ENCODE peak calls at places on chromosomes 13 and 19, in nine cellular contexts. K is neural progenitor cell, J is PC-3, B is hepatocyte, V is HCT116, F is GM23338, M is SK-N-SH, C is OCI-LY7, A is MM.1S. T is an unnamed sample.

GRCh38 chr13:77740931-77741586 is 43.6 kb downstream of the SLAIN1 start:
- DNase-seq in K (no peak), J (no peak), B (no peak), V (no peak), F (no peak), M (no peak), C (no peak), A (no peak), T (no peak)

GRCh38 chr19:33727331-33728028 is 69.2 kb upstream of the KCTD15 start:
- DNase-seq in K (no peak), J (no peak), B (no peak), V (no peak), F (no peak), M (no peak), C (no peak), A (no peak), T (no peak)

GRCh38 chr19:32343550-32344262 is 1.7 kb upstream of the ZNF507 start:
- DNase-seq in K (no peak), J (peak; percentile 84), B (no peak), V (no peak), F (no peak), M (no peak), C (no peak), A (no peak), T (no peak)

GRCh38 chr19:38917921-38918491 is 6.0 kb upstream of the CCER2 start:
- DNase-seq in K (peak; percentile 26), J (peak; percentile 5), B (peak; percentile 43), V (no peak), F (peak; percentile 36), M (peak; percentile 65), C (no peak), A (no peak), T (peak; percentile 30)

GRCh38 chr13:67230774-67231480 is 791 bp upstream of the PCDH9 start:
- DNase-seq in K (peak; percentile 81), J (peak; percentile 35), B (peak; percentile 82), V (no peak), F (peak; percentile 72), M (peak; percentile 69), C (peak; percentile 42), A (peak; percentile 27), T (peak; percentile 72)

GRCh38 chr13:43153436-43154082 is 130.2 kb downstream of the DNAJC15 start:
- DNase-seq in K (no peak), J (peak; percentile 88), B (peak; percentile 35), V (no peak), F (no peak), M (no peak), C (no peak), A (no peak), T (peak; percentile 33)

GRCh38 chr19:46614114-46614701 is 10.7 kb downstream of the PTGIR start:
- DNase-seq in K (peak; percentile 86), J (peak; percentile 81), B (peak; percentile 90), V (peak; percentile 63), F (peak; percentile 90), M (peak; percentile 91), C (peak; percentile 84), A (peak; percentile 61), T (peak; percentile 84)

GRCh38 chr13:32031815-32032345 is 306 bp downstream of the FRY start:
- DNase-seq in K (no peak), J (no peak), B (no peak), V (no peak), F (peak; percentile 33), M (peak; percentile 24), C (no peak), A (no peak), T (no peak)

GRCh38 chr13:41520016-41520698 is 62.8 kb downstream of the RGCC start:
- DNase-seq in K (no peak), J (no peak), B (no peak), V (no peak), F (no peak), M (no peak), C (no peak), A (no peak), T (peak; percentile 40)

GRCh38 chr19:5150902-5151741 is 182.2 kb downstream of the KDM4B start:
- DNase-seq in K (no peak), J (no peak), B (no peak), V (no peak), F (peak; percentile 60), M (peak; percentile 32), C (no peak), A (no peak), T (no peak)

GRCh38 chr19:17754634-17755532 is 3.6 kb downstream of the FCHO1 start:
- DNase-seq in K (no peak), J (no peak), B (no peak), V (no peak), F (no peak), M (no peak), C (peak; percentile 89), A (no peak), T (no peak)

GRCh38 chr19:17751912-17752273 is 616 bp downstream of the FCHO1 start:
- DNase-seq in K (no peak), J (no peak), B (no peak), V (no peak), F (no peak), M (no peak), C (no peak), A (no peak), T (no peak)

GRCh38 chr19:17751103-17751911 is at the start of gene FCHO1:
- DNase-seq in K (no peak), J (no peak), B (no peak), V (no peak), F (no peak), M (no peak), C (peak; percentile 95), A (peak; percentile 44), T (no peak)

GRCh38 chr19:17753976-17754375 is 2.7 kb downstream of the FCHO1 start:
- DNase-seq in K (peak; percentile 57), J (no peak), B (no peak), V (no peak), F (no peak), M (no peak), C (peak; percentile 38), A (no peak), T (no peak)

GRCh38 chr19:17752865-17753639 is 1.8 kb downstream of the FCHO1 start:
- DNase-seq in K (no peak), J (no peak), B (no peak), V (no peak), F (no peak), M (no peak), C (peak; percentile 45), A (no peak), T (no peak)
- H3K4me3 ChIP-seq in K (no peak overlapping the region), J (no peak overlapping the region), B (no peak overlapping the region), V (no peak overlapping the region), F (no peak overlapping the region), M (no peak overlapping the region), C (peak overlapping the region; percentile 74), A (no peak overlapping the region), T (no peak overlapping the region)

GRCh38 chr19:48393196-48393558 is 291 bp upstream of the GRIN2D start:
- DNase-seq in K (no peak), J (no peak), B (no peak), V (no peak), F (peak; percentile 42), M (no peak), C (no peak), A (no peak), T (no peak)
- H3K4me2 ChIP-seq in K (peak overlapping the region; percentile 86), J (peak overlapping the region; percentile 92), B (peak overlapping the region; percentile 95), V (peak overlapping the region; percentile 87), F (peak overlapping the region; percentile 95), M (peak overlapping the region; percentile 93), C (no peak overlapping the region), A (no peak overlapping the region), T (peak overlapping the region; percentile 76)

GRCh38 chr19:35977446-35978222 is 17.4 kb upstream of the SDHAF1 start:
- DNase-seq in K (peak; percentile 79), J (no peak), B (no peak), V (peak; percentile 45), F (peak; percentile 95), M (peak; percentile 59), C (peak; percentile 73), A (no peak), T (peak; percentile 6)
- TF ChIP-seq EZH2phosphoT487 in K (no peak), J (no peak), B (no peak), V (no peak), F (no peak), M (no peak), C (no peak), A (no peak), T (no peak)

DNA sequence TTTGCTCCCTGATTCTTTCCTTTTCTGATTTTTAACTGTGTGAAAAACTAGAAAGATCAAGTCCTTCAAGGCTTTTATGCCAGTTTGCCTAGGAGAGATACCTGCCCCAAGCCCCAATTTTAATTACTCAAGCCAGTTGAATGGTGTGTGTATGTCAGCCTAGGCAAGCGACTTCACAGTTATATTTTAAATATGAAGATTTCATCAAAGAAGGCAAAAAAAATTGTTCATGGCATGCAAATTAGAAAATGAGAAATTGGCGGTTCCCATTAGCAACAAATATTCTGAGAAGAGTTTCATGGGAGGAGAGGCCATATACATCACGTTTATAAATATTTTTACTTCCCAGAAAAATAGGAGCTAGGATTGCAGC is 167.6 kb downstream of the SLC7A1 start:
- DNase-seq in K (no peak), J (no peak), B (no peak), V (no peak), F (no peak), M (no peak), C (no peak), A (no peak), T (no peak)
- H3K4me3 ChIP-seq in K (peak overlapping the region; percentile 53), J (no peak overlapping the region), B (peak overlapping the region; percentile 4), V (peak overlapping the region; percentile 20), F (peak overlapping the region; percentile 66), M (peak overlapping the region; percentile 58), C (peak overlapping the region; percentile 54), A (no peak overlapping the region), T (peak overlapping the region; percentile 75)

GRCh38 chr19:18433039-18433691 is 4.8 kb downstream of the ISYNA1 start:
- DNase-seq in K (peak; percentile 50), J (no peak), B (no peak), V (no peak), F (peak; percentile 70), M (peak; percentile 75), C (peak; percentile 38), A (no peak), T (peak; percentile 20)
- H3K4me2 ChIP-seq in K (peak overlapping the region; percentile 79), J (peak overlapping the region; percentile 59), B (peak overlapping the region; percentile 96), V (no peak overlapping the region), F (peak overlapping the region; percentile 86), M (no peak overlapping the region), C (peak overlapping the region; percentile 56), A (peak overlapping the region; percentile 47), T (no peak overlapping the region)

GRCh38 chr13:75670496-75670895 is 34.4 kb downstream of the LMO7 start:
- DNase-seq in K (no peak), J (peak; percentile 42), B (no peak), V (no peak), F (no peak), M (no peak), C (no peak), A (no peak), T (peak; percentile 61)
- TF ChIP-seq EZH2phosphoT487 in K (no peak), J (no peak), B (no peak), V (no peak), F (no peak), M (no peak), C (no peak), A (no peak), T (no peak)

T was measured in GM23248.